ENCODE peak calls at places on chromosomes 16 and 17, in four cellular contexts. W, Z, T and A are unnamed samples. For H3K9me3, the result is how much of the 10 kb centered on the place peaks cover.

GRCh38 chr17:6507535-6507934 is 48.8 kb downstream of the PITPNM3 start:
- DNase-seq in T (no peak), W (no peak), Z (no peak), A (no peak)

GRCh38 chr17:2967515-2967914 is 95.9 kb downstream of the OR1D5 start:
- DNase-seq in T (no peak), Z (no peak), W (no peak), A (no peak)

GRCh38 chr16:68093816-68094613 is 8.8 kb downstream of the NFATC3 start:
- DNase-seq in T (no peak), W (no peak), Z (no peak), A (peak)

GRCh38 chr16:23509763-23510153 is 536 bp downstream of the GGA2 start:
- DNase-seq in T (no peak), W (peak), Z (peak), A (peak)

GRCh38 chr16:30003670-30004423 is 7.0 kb downstream of the DOC2A start:
- DNase-seq in W (no peak), Z (no peak), T (no peak), A (no peak)

GRCh38 chr17:76024353-76024752 is 2.8 kb downstream of the EVPL start:
- DNase-seq in Z (no peak), W (no peak), T (no peak), A (no peak)

GRCh38 chr16:51952500-51952899 is 594.4 kb downstream of the TOX3 start:
- DNase-seq in T (no peak), Z (no peak), W (no peak), A (no peak)

GRCh38 chr16:2520784-2521577 is 810 bp downstream of the AMDHD2 start:
- DNase-seq in T (peak), Z (peak), W (peak), A (peak)

GRCh38 chr16:70457446-70457845 is 3.1 kb downstream of the FCSK start:
- DNase-seq in W (no peak), T (no peak), Z (no peak), A (no peak)

GRCh38 chr16:79437764-79438728 is 162.5 kb downstream of the MAF start:
- DNase-seq in W (no peak), Z (no peak), T (no peak), A (no peak)

GRCh38 chr17:57369509-57369945 is 113.2 kb downstream of the MSI2 start:
- DNase-seq in W (no peak), T (no peak), Z (no peak), A (no peak)

GRCh38 chr17:50882851-50883250 is 16.7 kb upstream of the TOB1 start:
- DNase-seq in T (no peak), W (no peak), Z (no peak), A (no peak)

GRCh38 chr17:36731091-36731490 is 129.7 kb downstream of the MRM1 start:
- DNase-seq in Z (no peak), T (no peak), W (no peak), A (no peak)

GRCh38 chr17:38324732-38325131 is 19.0 kb downstream of the GPR179 start:
- DNase-seq in T (no peak), Z (no peak), W (no peak), A (no peak)
- H3K27ac ChIP-seq in T (no peak), Z (no peak), W (no peak), A (no peak)

GRCh38 chr16:35411156-35411555 is 1951.7 kb downstream of the TP53TG3F start:
- DNase-seq in Z (no peak), T (no peak), W (no peak), A (no peak)

GRCh38 chr16:35414563-35414962 is 1955.2 kb downstream of the TP53TG3F start:
- DNase-seq in Z (no peak), W (no peak), T (peak), A (no peak)

GRCh38 chr16:35414139-35414538 is 1954.7 kb downstream of the TP53TG3F start:
- DNase-seq in T (peak), W (no peak), Z (no peak), A (no peak)

GRCh38 chr16:35409503-35409902 is 1950.1 kb downstream of the TP53TG3F start:
- DNase-seq in T (no peak), W (no peak), Z (no peak), A (no peak)

DNA sequence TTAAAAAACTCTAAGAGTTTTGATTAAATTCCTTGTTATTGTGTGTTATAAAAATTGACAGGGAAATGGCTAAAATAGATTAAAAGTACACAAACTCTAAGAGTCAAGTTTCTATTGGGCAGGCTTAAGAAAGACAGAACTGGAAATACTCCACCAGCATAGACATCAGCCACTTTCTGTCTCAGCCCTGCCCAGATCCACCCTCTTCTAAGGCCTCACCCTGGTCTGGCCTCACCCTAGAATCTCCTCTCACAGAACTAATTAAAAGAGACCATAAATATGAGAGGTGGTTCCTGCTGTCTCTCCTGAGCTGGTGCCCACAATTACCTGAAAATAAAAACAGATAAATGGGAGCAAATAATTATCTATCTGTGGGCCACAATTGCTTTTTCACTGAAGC is 1951.0 kb downstream of the TP53TG3F start:
- DNase-seq in Z (no peak), W (no peak), T (no peak), A (no peak)
- H3K9me3 ChIP-seq in Z (under half), W (under half), T (under half), A (under half)

DNA sequence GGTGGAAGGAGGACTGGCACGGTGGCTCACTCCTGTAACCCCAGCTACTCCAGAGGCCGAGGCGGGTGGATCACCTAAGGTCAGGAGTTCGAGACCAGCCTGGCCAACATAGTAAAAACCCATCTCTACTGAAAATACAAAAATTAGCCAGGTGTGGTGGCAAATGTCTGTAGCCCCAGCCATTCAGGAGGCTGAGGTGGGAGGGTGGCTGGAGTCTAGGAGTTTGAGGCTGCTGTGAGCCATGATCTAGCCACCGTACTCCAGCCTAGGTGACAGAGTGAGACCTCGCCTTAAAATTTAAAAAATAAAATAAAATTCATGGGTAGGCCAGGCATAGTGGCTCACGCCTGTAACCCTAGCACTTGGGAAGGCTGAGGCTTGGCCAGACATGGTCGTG is 1.2 kb upstream of the RPH3AL start:
- DNase-seq in T (no peak), Z (no peak), W (no peak), A (no peak)
- H3K27ac ChIP-seq in T (peak), Z (peak), W (no peak), A (no peak)

GRCh38 chr16:34801875-34802274 is 1342.5 kb downstream of the TP53TG3F start:
- DNase-seq in Z (no peak), T (no peak), W (no peak), A (no peak)
- H3K9me3 ChIP-seq in Z (under half), T (under half), W (under half), A (under half)

DNA sequence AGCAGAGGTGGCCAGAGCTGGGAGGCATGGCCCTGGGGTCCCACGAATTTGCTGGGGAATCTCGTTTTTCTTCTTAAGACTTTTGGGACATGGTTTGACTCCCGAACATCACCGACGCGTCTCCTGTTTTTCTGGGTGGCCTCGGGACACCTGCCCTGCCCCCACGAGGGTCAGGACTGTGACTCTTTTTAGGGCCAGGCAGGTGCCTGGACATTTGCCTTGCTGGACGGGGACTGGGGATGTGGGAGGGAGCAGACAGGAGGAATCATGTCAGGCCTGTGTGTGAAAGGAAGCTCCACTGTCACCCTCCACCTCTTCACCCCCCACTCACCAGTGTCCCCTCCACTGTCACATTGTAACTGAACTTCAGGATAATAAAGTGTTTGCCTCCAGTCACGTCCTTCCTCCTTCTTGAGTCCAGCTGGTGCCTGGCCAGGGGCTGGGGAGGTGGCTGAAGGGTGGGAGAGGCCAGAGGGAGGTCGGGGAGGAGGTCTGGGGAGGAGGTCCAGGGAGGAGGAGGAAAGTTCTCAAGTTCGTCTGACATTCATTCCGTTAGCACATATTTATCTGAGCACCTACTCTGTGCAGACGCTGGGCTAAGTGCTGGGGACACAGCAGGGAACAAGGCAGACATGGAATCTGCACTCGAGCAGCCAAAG is 2.3 kb downstream of the CSF3 start:
- DNase-seq in Z (no peak), T (no peak), W (no peak), A (no peak)
- H3K27ac ChIP-seq in Z (peak), T (peak), W (no peak), A (no peak)

GRCh38 chr17:52938623-52939230 is 780.2 kb upstream of the CA10 start:
- DNase-seq in Z (no peak), T (no peak), W (no peak), A (no peak)
- H3K9me3 ChIP-seq in Z (under half), T (under half), W (under half), A (under half)

GRCh38 chr17:48641541-48642058 is 15.4 kb upstream of the HOXB9 start:
- DNase-seq in T (no peak), Z (no peak), W (no peak), A (no peak)
- H3K27ac ChIP-seq in T (no peak), Z (no peak), W (no peak), A (no peak)

GRCh38 chr16:35744716-35745115 is 2285.3 kb downstream of the TP53TG3F start:
- DNase-seq in T (no peak), Z (no peak), W (no peak), A (no peak)
- H3K9me3 ChIP-seq in T (under half), Z (under half), W (under half), A (under half)

GRCh38 chr16:17365211-17365541 is 105.6 kb downstream of the XYLT1 start:
- DNase-seq in Z (no peak), W (no peak), T (no peak), A (no peak)

GRCh38 chr16:17365591-17366298 is 105.0 kb downstream of the XYLT1 start:
- DNase-seq in Z (no peak), T (no peak), W (no peak), A (no peak)

GRCh38 chr16:17366299-17366961 is 104.3 kb downstream of the XYLT1 start:
- DNase-seq in W (no peak), Z (no peak), T (no peak), A (no peak)

GRCh38 chr16:17362946-17363345 is 107.8 kb downstream of the XYLT1 start:
- DNase-seq in T (no peak), W (no peak), Z (no peak), A (no peak)

GRCh38 chr16:17364319-17365210 is 106.2 kb downstream of the XYLT1 start:
- DNase-seq in Z (no peak), W (peak), T (no peak), A (peak)
- H3K27ac ChIP-seq in Z (no peak), W (peak), T (no peak), A (peak)